ENCODE peak calls at places on chromosomes 1 and 21, in nine cellular contexts. O, D, Z, E, Y, G, C, I and H are unnamed samples.

GRCh38 chr21:15718709-15719108 is 11.1 kb upstream of the USP25 start:
- DNase-seq in O (no peak), D (no peak), Z (no peak), E (no peak), Y (no peak), G (no peak), C (no peak), I (no peak), H (no peak)

GRCh38 chr1:167821356-167821685 is 92.6 kb downstream of the ADCY10 start:
- DNase-seq in O (no peak), D (no peak), Z (no peak), E (no peak), Y (no peak), G (no peak), C (no peak), I (no peak), H (no peak)

GRCh38 chr1:197911172-197911856 is 5.9 kb upstream of the LHX9 start:
- DNase-seq in O (no peak), D (no peak), Z (no peak), E (no peak), Y (no peak), G (no peak), C (no peak), I (no peak), H (no peak)

GRCh38 chr1:57512386-57512785 is 88.5 kb upstream of the DAB1 start:
- DNase-seq in O (no peak), D (no peak), Z (no peak), E (no peak), Y (no peak), G (no peak), C (no peak), I (no peak), H (no peak)

GRCh38 chr1:58811303-58811702 is 27.5 kb upstream of the JUN start:
- DNase-seq in O (no peak), D (no peak), Z (no peak), E (no peak), Y (no peak), G (no peak), C (no peak), I (no peak), H (no peak)

GRCh38 chr1:153277852-153278251 is 18.4 kb downstream of the LORICRIN start:
- DNase-seq in O (peak; percentile 49), D (no peak), Z (peak; percentile 18), E (peak; percentile 35), Y (no peak), G (peak; percentile 11), C (no peak), I (no peak), H (no peak)

GRCh38 chr1:101017448-101017847 is 8.1 kb downstream of the DPH5 start:
- DNase-seq in O (no peak), D (no peak), Z (no peak), E (no peak), Y (no peak), G (no peak), C (no peak), I (no peak), H (no peak)

GRCh38 chr1:226185153-226186036 is 1.1 kb downstream of the ACBD3 start:
- DNase-seq in O (no peak), D (no peak), Z (no peak), E (no peak), Y (no peak), G (peak; percentile 24), C (no peak), I (no peak), H (no peak)

GRCh38 chr1:220594356-220594755 is 66.4 kb downstream of the MARK1 start:
- DNase-seq in O (no peak), D (no peak), Z (no peak), E (no peak), Y (no peak), G (no peak), C (no peak), I (no peak), H (no peak)

GRCh38 chr1:3186526-3186921 is 117.5 kb downstream of the PRDM16 start:
- DNase-seq in O (peak; percentile 59), D (no peak), Z (no peak), E (peak; percentile 66), Y (peak; percentile 95), G (no peak), C (no peak), I (peak; percentile 90), H (peak; percentile 57)

GRCh38 chr1:57279909-57280666 is 143.8 kb downstream of the DAB1 start:
- DNase-seq in O (no peak), D (peak; percentile 51), Z (no peak), E (no peak), Y (no peak), G (no peak), C (no peak), I (no peak), H (no peak)

GRCh38 chr1:7705048-7705907 is 65.8 kb upstream of the VAMP3 start:
- DNase-seq in O (peak; percentile 24), D (no peak), Z (no peak), E (peak; percentile 27), Y (no peak), G (no peak), C (no peak), I (no peak), H (no peak)

GRCh38 chr21:39060485-39061099 is 122.7 kb downstream of the PSMG1 start:
- DNase-seq in O (no peak), D (no peak), Z (no peak), E (no peak), Y (no peak), G (no peak), C (no peak), I (no peak), H (no peak)

GRCh38 chr1:203410117-203410900 is 59.4 kb upstream of the FMOD start:
- DNase-seq in O (no peak), D (no peak), Z (no peak), E (no peak), Y (peak; percentile 48), G (no peak), C (no peak), I (no peak), H (no peak)

GRCh38 chr1:113042336-113043143 is 30.5 kb upstream of the LRIG2 start:
- DNase-seq in O (peak; percentile 83), D (peak; percentile 54), Z (peak; percentile 28), E (peak; percentile 74), Y (peak; percentile 78), G (peak; percentile 91), C (peak; percentile 57), I (peak; percentile 86), H (peak; percentile 68)

GRCh38 chr1:203166192-203166940 is 9.3 kb downstream of the MYBPH start:
- DNase-seq in O (peak; percentile 59), D (no peak), Z (no peak), E (peak; percentile 54), Y (no peak), G (peak; percentile 54), C (no peak), I (no peak), H (no peak)

GRCh38 chr1:29124366-29125236 is 898 bp upstream of the TMEM200B start:
- DNase-seq in O (peak; percentile 63), D (no peak), Z (no peak), E (peak; percentile 36), Y (peak; percentile 74), G (peak; percentile 67), C (no peak), I (peak; percentile 84), H (peak; percentile 67)
- TF ChIP-seq CTCF in O (peak; percentile 42), D (peak; percentile 63), Z (no peak), E (peak; percentile 86), Y (peak; percentile 92), G (no peak), C (peak; percentile 69), I (peak; percentile 83), H (peak; percentile 70)

GRCh38 chr1:245345191-245345884 is 190.6 kb downstream of the KIF26B start:
- DNase-seq in O (no peak), D (no peak), Z (no peak), E (no peak), Y (no peak), G (no peak), C (no peak), I (no peak), H (no peak)
- TF ChIP-seq CTCF in O (no peak), D (no peak), Z (peak; percentile 53), E (no peak), Y (no peak), G (no peak), C (no peak), I (no peak), H (no peak)

GRCh38 chr1:147842578-147842977 is 60.0 kb upstream of the GJA8 start:
- DNase-seq in O (no peak), D (no peak), Z (no peak), E (no peak), Y (no peak), G (no peak), C (no peak), I (no peak), H (no peak)

GRCh38 chr1:147837129-147837776 is 65.3 kb upstream of the GJA8 start:
- DNase-seq in O (no peak), D (no peak), Z (no peak), E (no peak), Y (no peak), G (no peak), C (no peak), I (no peak), H (no peak)

GRCh38 chr1:147837845-147838363 is 64.7 kb upstream of the GJA8 start:
- DNase-seq in O (no peak), D (no peak), Z (no peak), E (no peak), Y (no peak), G (no peak), C (no peak), I (no peak), H (no peak)

GRCh38 chr1:147843486-147843885 is 59.1 kb upstream of the GJA8 start:
- DNase-seq in O (no peak), D (no peak), Z (no peak), E (no peak), Y (no peak), G (no peak), C (no peak), I (no peak), H (no peak)

GRCh38 chr1:147840909-147841308 is 61.7 kb upstream of the GJA8 start:
- DNase-seq in O (no peak), D (no peak), Z (no peak), E (no peak), Y (no peak), G (peak; percentile 19), C (no peak), I (no peak), H (no peak)
- TF ChIP-seq CTCF in O (no peak), D (no peak), Z (no peak), E (peak; percentile 10), Y (no peak), G (peak; percentile 24), C (peak; percentile 14), I (no peak), H (no peak)

DNA sequence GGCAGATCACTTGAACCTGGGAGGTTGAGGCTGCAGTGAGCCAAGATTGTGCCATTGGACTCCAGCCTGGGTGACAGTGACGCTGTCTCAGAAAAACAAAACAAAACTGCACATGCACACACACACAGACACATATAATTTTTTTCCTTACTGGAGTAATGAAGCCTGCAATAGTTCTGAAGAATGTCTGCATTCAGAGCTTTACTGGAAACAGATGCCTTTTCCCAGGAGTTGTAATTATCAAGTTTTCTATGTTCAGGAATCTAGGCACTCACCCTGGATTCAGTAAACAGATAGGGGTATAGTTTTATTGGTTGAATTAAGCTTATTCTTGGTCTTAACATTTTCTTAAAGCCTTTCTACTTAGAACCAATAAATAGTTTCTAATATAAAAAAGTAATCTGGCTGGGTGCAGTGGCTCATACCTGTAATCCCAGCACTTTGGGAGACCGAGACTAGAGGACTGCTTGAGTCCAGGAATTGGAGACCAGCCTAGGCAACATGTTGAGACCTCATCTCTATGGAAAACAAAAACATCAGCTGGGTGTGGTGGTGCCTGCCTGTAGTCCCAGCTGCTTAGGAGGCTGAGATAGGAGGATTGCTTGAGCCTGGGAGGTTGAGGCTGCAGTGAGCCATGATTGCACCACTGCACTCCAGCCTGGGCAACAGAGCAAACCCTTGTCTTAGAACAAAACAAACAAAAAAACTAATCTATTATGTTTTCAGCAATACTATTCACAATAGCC is 15.8 kb downstream of the SPEN start:
- DNase-seq in O (no peak), D (no peak), Z (no peak), E (no peak), Y (no peak), G (no peak), C (no peak), I (no peak), H (no peak)
- TF ChIP-seq CTCF in O (no peak), D (no peak), Z (no peak), E (no peak), Y (no peak), G (no peak), C (no peak), I (no peak), H (no peak)